ENCODE peak calls at places on chromosomes 12 and 14, in eight cellular contexts. One of them, this sample, is unnamed.

GRCh38 chr12:3973269-3973884 is 100.2 kb upstream of the PARP11 start:
- ATAC-seq in right cardiac atrium: no peak
- ATAC-seq in Right ventricle myocardium superior: no peak
- ATAC-seq in aorta: no peak
- ATAC-seq in naive thymus-derived CD4-positive, alpha-beta T cell: peak
- ATAC-seq in activated CD8-positive, alpha-beta T cell treated with anti-CD3 and anti-CD28 coated beads for 36 hours: no peak
- ATAC-seq in activated T-cell treated with anti-CD3 and anti-CD28 coated beads, Interleukin-2, amount 50 U/mL, for 72 hours: peak
- ATAC-seq in A549: no peak
- ATAC-seq in this sample: no peak

GRCh38 chr14:58805057-58805456 is 167.3 kb downstream of the DACT1 start:
- ATAC-seq in aorta: peak
- ATAC-seq in activated CD8-positive, alpha-beta T cell treated with anti-CD3 and anti-CD28 coated beads for 36 hours: no peak
- ATAC-seq in Right ventricle myocardium superior: peak
- ATAC-seq in right cardiac atrium: peak
- ATAC-seq in activated T-cell treated with anti-CD3 and anti-CD28 coated beads, Interleukin-2, amount 50 U/mL, for 72 hours: no peak
- ATAC-seq in naive thymus-derived CD4-positive, alpha-beta T cell: no peak
- ATAC-seq in A549: no peak
- ATAC-seq in this sample: peak

GRCh38 chr12:98154850-98155249 is 360.5 kb upstream of the TMPO start:
- ATAC-seq in Right ventricle myocardium superior: no peak
- ATAC-seq in aorta: no peak
- ATAC-seq in activated T-cell treated with anti-CD3 and anti-CD28 coated beads, Interleukin-2, amount 50 U/mL, for 72 hours: no peak
- ATAC-seq in activated CD8-positive, alpha-beta T cell treated with anti-CD3 and anti-CD28 coated beads for 36 hours: no peak
- ATAC-seq in naive thymus-derived CD4-positive, alpha-beta T cell: no peak
- ATAC-seq in right cardiac atrium: no peak
- ATAC-seq in A549: peak
- ATAC-seq in this sample: no peak

GRCh38 chr14:57227083-57227482 is 41.6 kb downstream of the EXOC5 start:
- ATAC-seq in A549: no peak
- ATAC-seq in aorta: no peak
- ATAC-seq in activated T-cell treated with anti-CD3 and anti-CD28 coated beads, Interleukin-2, amount 50 U/mL, for 72 hours: peak
- ATAC-seq in activated CD8-positive, alpha-beta T cell treated with anti-CD3 and anti-CD28 coated beads for 36 hours: no peak
- ATAC-seq in naive thymus-derived CD4-positive, alpha-beta T cell: no peak
- ATAC-seq in right cardiac atrium: no peak
- ATAC-seq in Right ventricle myocardium superior: no peak
- ATAC-seq in this sample: no peak

GRCh38 chr12:106329231-106329985 is 26.9 kb downstream of the TCP11L2 start:
- ATAC-seq in A549: no peak
- ATAC-seq in aorta: no peak
- ATAC-seq in activated CD8-positive, alpha-beta T cell treated with anti-CD3 and anti-CD28 coated beads for 36 hours: no peak
- ATAC-seq in Right ventricle myocardium superior: peak
- ATAC-seq in activated T-cell treated with anti-CD3 and anti-CD28 coated beads, Interleukin-2, amount 50 U/mL, for 72 hours: no peak
- ATAC-seq in right cardiac atrium: no peak
- ATAC-seq in naive thymus-derived CD4-positive, alpha-beta T cell: no peak
- ATAC-seq in this sample: no peak

GRCh38 chr12:49635656-49636055 is 12.3 kb downstream of the PRPF40B start:
- ATAC-seq in aorta: no peak
- ATAC-seq in Right ventricle myocardium superior: no peak
- ATAC-seq in activated T-cell treated with anti-CD3 and anti-CD28 coated beads, Interleukin-2, amount 50 U/mL, for 72 hours: no peak
- ATAC-seq in right cardiac atrium: no peak
- ATAC-seq in A549: no peak
- ATAC-seq in activated CD8-positive, alpha-beta T cell treated with anti-CD3 and anti-CD28 coated beads for 36 hours: no peak
- ATAC-seq in naive thymus-derived CD4-positive, alpha-beta T cell: no peak
- ATAC-seq in this sample: no peak

GRCh38 chr12:88663001-88663400 is 82.7 kb upstream of the KITLG start:
- ATAC-seq in A549: no peak
- ATAC-seq in activated CD8-positive, alpha-beta T cell treated with anti-CD3 and anti-CD28 coated beads for 36 hours: no peak
- ATAC-seq in aorta: no peak
- ATAC-seq in right cardiac atrium: no peak
- ATAC-seq in naive thymus-derived CD4-positive, alpha-beta T cell: no peak
- ATAC-seq in Right ventricle myocardium superior: no peak
- ATAC-seq in activated T-cell treated with anti-CD3 and anti-CD28 coated beads, Interleukin-2, amount 50 U/mL, for 72 hours: no peak
- ATAC-seq in this sample: no peak

GRCh38 chr12:53966070-53966384 is 6.9 kb upstream of the HOXC11 start:
- ATAC-seq in aorta: peak
- ATAC-seq in activated CD8-positive, alpha-beta T cell treated with anti-CD3 and anti-CD28 coated beads for 36 hours: no peak
- ATAC-seq in activated T-cell treated with anti-CD3 and anti-CD28 coated beads, Interleukin-2, amount 50 U/mL, for 72 hours: no peak
- ATAC-seq in naive thymus-derived CD4-positive, alpha-beta T cell: no peak
- ATAC-seq in right cardiac atrium: no peak
- ATAC-seq in A549: no peak
- ATAC-seq in Right ventricle myocardium superior: no peak
- ATAC-seq in this sample: no peak

GRCh38 chr14:88604213-88604612 is 41.4 kb downstream of the ZC3H14 start:
- ATAC-seq in Right ventricle myocardium superior: no peak
- ATAC-seq in right cardiac atrium: no peak
- ATAC-seq in activated CD8-positive, alpha-beta T cell treated with anti-CD3 and anti-CD28 coated beads for 36 hours: no peak
- ATAC-seq in activated T-cell treated with anti-CD3 and anti-CD28 coated beads, Interleukin-2, amount 50 U/mL, for 72 hours: no peak
- ATAC-seq in A549: no peak
- ATAC-seq in naive thymus-derived CD4-positive, alpha-beta T cell: no peak
- ATAC-seq in aorta: no peak
- ATAC-seq in this sample: no peak

GRCh38 chr12:23536293-23536692 is 413.2 kb downstream of the SOX5 start:
- ATAC-seq in aorta: no peak
- ATAC-seq in A549: no peak
- ATAC-seq in activated CD8-positive, alpha-beta T cell treated with anti-CD3 and anti-CD28 coated beads for 36 hours: no peak
- ATAC-seq in Right ventricle myocardium superior: no peak
- ATAC-seq in activated T-cell treated with anti-CD3 and anti-CD28 coated beads, Interleukin-2, amount 50 U/mL, for 72 hours: no peak
- ATAC-seq in naive thymus-derived CD4-positive, alpha-beta T cell: no peak
- ATAC-seq in right cardiac atrium: no peak
- ATAC-seq in this sample: no peak

GRCh38 chr12:92045852-92046251 is 99.8 kb downstream of the BTG1 start:
- ATAC-seq in right cardiac atrium: no peak
- ATAC-seq in Right ventricle myocardium superior: no peak
- ATAC-seq in activated CD8-positive, alpha-beta T cell treated with anti-CD3 and anti-CD28 coated beads for 36 hours: no peak
- ATAC-seq in naive thymus-derived CD4-positive, alpha-beta T cell: no peak
- ATAC-seq in activated T-cell treated with anti-CD3 and anti-CD28 coated beads, Interleukin-2, amount 50 U/mL, for 72 hours: no peak
- ATAC-seq in A549: no peak
- ATAC-seq in aorta: no peak
- ATAC-seq in this sample: no peak

This sample was measured in gastroesophageal sphincter.